ENCODE peak calls at places on chromosomes 12 and 14, in eight cellular contexts. W is stomach, K is testis, P is body of pancreas, O is NB4, Q is IMR-90, U is tibial nerve, J is right lobe of liver. M is an unnamed sample.

GRCh38 chr14:70392676-70393075 is 24.2 kb downstream of the SYNJ2BP start:
- DNase-seq in W (no peak), K (no peak), P (no peak), O (no peak), Q (no peak), U (no peak), J (no peak), M (no peak)

GRCh38 chr12:62928632-62929031 is 6.3 kb downstream of the PPM1H start:
- DNase-seq in W (no peak), K (no peak), P (no peak), O (no peak), Q (no peak), U (no peak), J (no peak), M (no peak)

GRCh38 chr12:29534935-29535334 is 37.4 kb upstream of the OVCH1 start:
- DNase-seq in W (no peak), K (no peak), P (no peak), O (peak; percentile 72), Q (peak; percentile 26), U (no peak), J (no peak), M (no peak)

GRCh38 chr12:17296882-17297281 is 690.9 kb upstream of the LMO3 start:
- DNase-seq in W (no peak), K (no peak), P (no peak), O (peak; percentile 25), Q (no peak), U (no peak), J (no peak), M (no peak)

GRCh38 chr14:36503771-36504741 is 16.0 kb downstream of the NKX2-1 start:
- DNase-seq in W (no peak), K (no peak), P (no peak), O (no peak), Q (no peak), U (no peak), J (no peak), M (no peak)

GRCh38 chr12:70252832-70253231 is 9.6 kb downstream of the CNOT2 start:
- DNase-seq in W (no peak), K (no peak), P (no peak), O (no peak), Q (peak; percentile 59), U (no peak), J (no peak), M (no peak)

GRCh38 chr12:638948-639557 is 24.2 kb downstream of the NINJ2 start:
- DNase-seq in W (no peak), K (no peak), P (no peak), O (no peak), Q (no peak), U (no peak), J (no peak), M (no peak)

GRCh38 chr12:13422291-13422690 is 225.8 kb downstream of the EMP1 start:
- DNase-seq in W (no peak), K (no peak), P (no peak), O (no peak), Q (no peak), U (no peak), J (no peak), M (no peak)

GRCh38 chr14:76486251-76486743 is 110.4 kb downstream of the ESRRB start:
- DNase-seq in W (no peak), K (no peak), P (no peak), O (no peak), Q (no peak), U (no peak), J (no peak), M (no peak)

GRCh38 chr14:94047581-94047980 is 21.4 kb downstream of the OTUB2 start:
- DNase-seq in W (no peak), K (peak; percentile 9), P (peak; percentile 0), O (no peak), Q (no peak), U (no peak), J (no peak), M (no peak)

GRCh38 chr14:33587761-33588160 is 363.1 kb downstream of the EGLN3 start:
- DNase-seq in W (no peak), K (no peak), P (no peak), O (no peak), Q (no peak), U (no peak), J (no peak), M (no peak)

GRCh38 chr14:64931123-64931522 is 11.4 kb downstream of the GPX2 start:
- DNase-seq in W (no peak), K (no peak), P (no peak), O (no peak), Q (no peak), U (no peak), J (no peak), M (no peak)

GRCh38 chr12:38149395-38150073 is 167.0 kb upstream of the ALG10B start:
- DNase-seq in W (no peak), K (no peak), P (no peak), O (no peak), Q (no peak), U (no peak), J (no peak), M (no peak)

GRCh38 chr12:23169012-23170003 is 544.3 kb downstream of the ETNK1 start:
- DNase-seq in W (no peak), K (no peak), P (no peak), O (no peak), Q (no peak), U (no peak), J (no peak), M (no peak)

GRCh38 chr14:51167587-51168219 is 72.3 kb upstream of the TMX1 start:
- DNase-seq in W (no peak), K (no peak), P (peak; percentile 12), O (peak; percentile 9), Q (no peak), U (no peak), J (no peak), M (no peak)

GRCh38 chr14:23054000-23054811 is 3.1 kb downstream of the CDH24 start:
- DNase-seq in W (no peak), K (peak; percentile 49), P (no peak), O (peak; percentile 41), Q (no peak), U (no peak), J (no peak), M (no peak)

GRCh38 chr12:31498424-31498823 is 92.5 kb downstream of the DENND5B start:
- DNase-seq in W (no peak), K (no peak), P (no peak), O (no peak), Q (peak; percentile 19), U (no peak), J (no peak), M (no peak)

GRCh38 chr12:69838086-69838440 is 13.0 kb downstream of the MYRFL start:
- DNase-seq in W (no peak), K (no peak), P (peak; percentile 8), O (no peak), Q (no peak), U (no peak), J (no peak), M (peak; percentile 19)

DNA sequence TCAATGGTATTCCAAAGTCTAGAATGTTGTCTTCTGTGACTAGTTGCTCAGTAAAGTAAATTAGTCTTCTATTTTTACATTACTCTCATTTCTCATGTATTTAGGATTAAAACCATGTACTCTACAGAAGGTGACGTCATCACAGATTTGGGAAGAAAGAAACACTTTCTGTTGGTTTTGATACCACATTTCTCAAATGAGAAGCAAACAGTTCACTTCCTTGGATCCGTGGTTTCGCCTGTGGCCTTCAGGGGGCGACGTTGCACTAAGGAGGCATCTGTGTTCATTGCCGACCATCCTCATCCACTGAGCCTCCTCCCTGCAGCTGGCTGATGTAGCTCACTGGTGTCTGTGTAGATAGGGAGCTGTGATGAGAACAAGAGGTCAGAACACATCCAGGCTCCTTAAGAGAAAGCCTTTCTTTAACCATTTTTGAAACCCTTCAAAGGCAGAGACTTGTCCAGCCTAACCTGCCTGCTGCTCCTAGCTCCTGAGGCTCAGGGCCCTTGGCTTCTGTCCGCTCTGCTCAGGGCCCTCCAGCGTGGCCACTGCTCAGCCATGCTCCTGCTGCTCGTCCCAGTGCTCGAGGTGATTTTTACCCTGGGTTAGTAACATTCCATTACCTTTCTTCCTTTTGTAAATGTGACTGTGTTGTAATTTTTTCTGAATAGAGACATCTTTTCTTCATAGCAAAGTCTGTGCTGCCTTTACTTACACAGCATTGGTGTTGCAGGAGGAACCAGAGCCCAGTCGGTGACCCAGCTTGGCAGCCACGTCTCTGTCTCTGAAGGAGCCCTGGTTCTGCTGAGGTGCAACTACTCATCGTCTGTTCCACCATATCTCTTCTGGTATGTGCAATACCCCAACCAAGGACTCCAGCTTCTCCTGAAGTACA is 220.6 kb upstream of the OR4E1 start:
- DNase-seq in W (peak; percentile 38), K (peak; percentile 23), P (no peak), O (peak; percentile 3), Q (no peak), U (no peak), J (no peak), M (no peak)
- TF ChIP-seq CTCF in W (peak; percentile 6), K (no peak), P (no peak), O (peak; percentile 40), Q (no peak), U (no peak), J (peak; percentile 9), M (peak; percentile 37)

GRCh38 chr12:89134213-89134770 is 218.0 kb downstream of the DUSP6 start:
- DNase-seq in W (peak; percentile 28), K (no peak), P (no peak), O (no peak), Q (no peak), U (no peak), J (no peak), M (no peak)
- TF ChIP-seq POLR2A in W (no peak), K (no peak), P (no peak), O (no peak), Q (no peak), U (no peak), J (no peak), M (no peak)

GRCh38 chr14:91058017-91058675 is 2.3 kb downstream of the RPS6KA5 start:
- DNase-seq in W (no peak), K (no peak), P (no peak), O (no peak), Q (no peak), U (no peak), J (no peak), M (no peak)
- TF ChIP-seq CTCF in W (no peak), K (no peak), P (no peak), O (no peak), Q (no peak), U (no peak), J (no peak), M (no peak)

DNA sequence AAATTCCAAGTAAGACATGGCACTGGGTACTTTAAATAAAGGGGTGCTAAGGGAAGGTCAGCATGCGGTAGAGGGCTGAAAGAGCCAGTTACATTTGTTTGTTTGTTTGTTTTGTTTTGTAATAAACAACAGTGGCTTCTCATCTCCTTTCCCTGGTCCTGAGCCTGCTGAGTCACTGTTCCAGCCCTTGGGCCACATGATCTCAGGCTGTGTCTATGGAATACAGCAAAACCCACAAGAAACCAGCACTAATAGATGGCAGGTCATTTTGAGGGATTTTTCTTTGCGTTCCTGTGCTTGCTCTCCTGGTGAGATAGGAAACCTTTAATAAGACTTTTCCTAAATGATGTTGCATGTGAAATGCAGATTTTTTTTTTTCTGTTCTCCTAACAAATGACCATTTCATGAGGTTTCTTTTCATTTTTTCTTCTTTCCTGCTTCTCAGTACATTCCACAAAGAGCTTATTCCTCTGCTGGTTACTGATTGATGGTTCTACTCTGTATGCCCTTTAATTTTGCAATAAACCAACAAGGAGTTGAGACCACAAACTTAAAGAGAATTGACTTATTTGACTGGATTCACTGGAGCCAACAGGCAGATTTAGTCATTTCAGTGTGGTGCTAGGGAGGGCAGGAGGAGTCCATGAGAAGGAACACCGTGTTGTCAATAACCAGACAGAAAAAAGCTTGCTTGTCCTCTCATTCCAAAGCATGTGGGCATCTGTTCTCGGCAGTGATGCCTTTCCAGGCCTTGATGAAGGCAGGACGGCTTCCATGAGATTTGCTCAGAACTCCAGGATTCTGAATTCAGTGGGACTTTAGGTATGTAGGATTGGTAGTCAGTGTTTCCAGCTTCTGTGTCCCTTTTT is 459.2 kb downstream of the RAD51B start:
- DNase-seq in W (no peak), K (no peak), P (peak; percentile 11), O (no peak), Q (peak; percentile 64), U (no peak), J (peak; percentile 56), M (no peak)
- TF ChIP-seq POLR2A in W (no peak), K (no peak), P (no peak), O (no peak), Q (no peak), U (no peak), J (no peak), M (no peak)